ENCODE peak calls at places on chromosome 22, in ten cellular contexts. C is tibial artery, K is AG04450, Q is AG09309, G is body of pancreas, O is HCT116, E is GM12865, I is WERI-Rb-1, V is A549, S is stomach. H is an unnamed sample.
A peak's percentile ranks its signal among the peaks of the same experiment; 100 is the strongest.

GRCh38 chr22:49331223-49331815 is 496.4 kb downstream of the BRD1 start:
- DNase-seq in K (no peak), E (no peak), I (no peak), G (no peak), O (no peak), V (no peak), Q (no peak), C (no peak), S (peak; percentile 10), H (no peak)

GRCh38 chr22:25388415-25388814 is 169.0 kb downstream of the CRYBB2 start:
- DNase-seq in K (no peak), V (no peak), Q (no peak), S (no peak), C (no peak), G (no peak), O (no peak), I (no peak), E (no peak), H (no peak)

GRCh38 chr22:36237462-36238347 is 1.6 kb downstream of the APOL2 start:
- DNase-seq in Q (no peak), K (no peak), V (no peak), G (peak; percentile 19), C (no peak), E (peak; percentile 40), S (no peak), O (no peak), I (no peak), H (peak; percentile 41)

GRCh38 chr22:46845281-46846153 is 83.1 kb downstream of the TBC1D22A start:
- DNase-seq in S (no peak), Q (no peak), G (no peak), C (no peak), E (no peak), O (no peak), V (peak; percentile 12), I (no peak), K (no peak), H (peak; percentile 47)

GRCh38 chr22:32644252-32645100 is 157.0 kb upstream of the TIMP3 start:
- DNase-seq in O (no peak), Q (no peak), G (peak; percentile 55), V (no peak), E (peak; percentile 25), C (peak; percentile 62), I (no peak), K (no peak), S (peak; percentile 40), H (no peak)

GRCh38 chr22:38462960-38463784 is 4.7 kb upstream of the KDELR3 start:
- DNase-seq in O (no peak), S (no peak), Q (no peak), I (no peak), K (no peak), E (no peak), V (no peak), C (no peak), G (peak; percentile 32), H (no peak)

GRCh38 chr22:43042101-43042780 is 27.3 kb upstream of the PACSIN2 start:
- DNase-seq in V (no peak), K (no peak), G (peak; percentile 41), O (no peak), Q (no peak), C (no peak), E (no peak), I (no peak), S (no peak), H (no peak)

GRCh38 chr22:27206001-27206746 is 548.8 kb downstream of the MIAT start:
- DNase-seq in O (no peak), V (no peak), C (no peak), E (no peak), Q (no peak), S (no peak), K (no peak), G (no peak), I (no peak), H (no peak)

GRCh38 chr22:23522642-23523251 is 57.3 kb downstream of the IGLL1 start:
- DNase-seq in G (peak; percentile 21), I (peak; percentile 57), O (no peak), C (peak; percentile 55), V (no peak), E (no peak), K (no peak), S (no peak), Q (no peak), H (no peak)
- H3K4me3 ChIP-seq in G (no peak overlapping the region), I (no peak overlapping the region), O (no peak overlapping the region), C (peak overlapping the region; percentile 55), V (no peak overlapping the region), E (no peak overlapping the region), K (peak overlapping the region; percentile 13), S (peak overlapping the region; percentile 47), Q (no peak overlapping the region), H (no peak overlapping the region)

DNA sequence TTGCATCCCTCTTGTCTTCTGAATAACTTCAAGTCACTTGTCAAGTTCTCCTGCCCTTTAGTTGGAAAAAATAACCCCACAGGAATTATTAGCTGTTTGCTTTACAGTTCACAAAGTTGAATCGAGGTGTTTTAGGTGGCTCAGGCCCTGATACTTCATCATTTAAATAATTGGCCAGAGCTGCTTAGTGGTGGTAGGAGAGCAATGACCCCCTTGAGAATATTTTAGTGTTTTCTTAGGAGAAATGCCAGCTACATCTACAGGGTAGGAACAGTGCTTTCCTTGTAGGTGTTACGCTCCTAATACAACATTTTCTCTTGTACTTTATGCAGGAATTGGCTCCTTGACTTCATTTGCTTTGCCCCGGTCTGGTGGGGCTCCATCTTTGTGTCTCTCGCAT is 73.2 kb downstream of the C22orf31 start:
- DNase-seq in I (no peak), S (no peak), V (no peak), K (no peak), Q (no peak), E (no peak), O (no peak), C (no peak), G (no peak), H (no peak)
- H3K4me3 ChIP-seq in I (no peak overlapping the region), S (no peak overlapping the region), V (no peak overlapping the region), K (no peak overlapping the region), Q (no peak overlapping the region), E (no peak overlapping the region), O (no peak overlapping the region), C (no peak overlapping the region), G (no peak overlapping the region), H (no peak overlapping the region)

DNA sequence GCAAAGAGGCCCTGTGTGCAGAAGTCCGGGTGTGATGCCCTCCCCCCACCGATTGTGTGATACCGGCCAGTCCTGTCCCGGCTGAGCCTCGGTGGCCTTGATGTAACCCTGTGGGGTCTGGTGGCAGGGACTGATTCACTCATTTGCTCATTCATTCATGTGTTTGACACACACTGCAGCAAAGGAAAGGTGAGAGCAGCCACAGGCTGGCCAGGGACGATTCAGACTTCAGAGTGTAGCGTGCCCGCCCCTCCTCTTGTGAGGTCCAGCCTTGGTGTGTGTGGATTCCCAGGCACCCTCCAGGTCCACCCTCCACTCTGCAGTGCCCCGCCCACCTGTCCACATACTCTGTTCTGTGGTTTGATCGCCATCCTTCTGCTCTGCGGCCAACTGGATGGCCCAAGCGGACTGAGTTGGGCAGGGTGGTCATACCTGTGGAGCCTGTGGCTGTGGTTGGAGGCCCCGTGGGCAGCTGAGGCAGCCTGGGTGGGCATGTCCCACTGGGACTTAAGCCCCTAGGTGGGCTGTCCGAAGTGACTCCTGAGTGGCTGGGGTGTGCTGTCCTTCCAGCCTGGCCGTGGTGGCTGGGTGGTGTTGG is 58.0 kb upstream of the CCDC188 start:
- DNase-seq in S (no peak), K (no peak), G (peak; percentile 39), C (no peak), O (no peak), I (peak; percentile 46), Q (no peak), E (no peak), V (no peak), H (no peak)
- H3K4me3 ChIP-seq in S (no peak overlapping the region), K (no peak overlapping the region), G (no peak overlapping the region), C (no peak overlapping the region), O (no peak overlapping the region), I (no peak overlapping the region), Q (no peak overlapping the region), E (no peak overlapping the region), V (no peak overlapping the region), H (no peak overlapping the region)

GRCh38 chr22:41782316-41782715 is 18.2 kb upstream of the CCDC134 start:
- DNase-seq in E (no peak), K (no peak), O (no peak), Q (no peak), S (no peak), I (peak; percentile 19), G (no peak), C (no peak), V (no peak), H (no peak)
- H3K4me3 ChIP-seq in E (peak overlapping the region; percentile 63), K (no peak overlapping the region), O (no peak overlapping the region), Q (no peak overlapping the region), S (no peak overlapping the region), I (no peak overlapping the region), G (no peak overlapping the region), C (no peak overlapping the region), V (no peak overlapping the region), H (no peak overlapping the region)

DNA sequence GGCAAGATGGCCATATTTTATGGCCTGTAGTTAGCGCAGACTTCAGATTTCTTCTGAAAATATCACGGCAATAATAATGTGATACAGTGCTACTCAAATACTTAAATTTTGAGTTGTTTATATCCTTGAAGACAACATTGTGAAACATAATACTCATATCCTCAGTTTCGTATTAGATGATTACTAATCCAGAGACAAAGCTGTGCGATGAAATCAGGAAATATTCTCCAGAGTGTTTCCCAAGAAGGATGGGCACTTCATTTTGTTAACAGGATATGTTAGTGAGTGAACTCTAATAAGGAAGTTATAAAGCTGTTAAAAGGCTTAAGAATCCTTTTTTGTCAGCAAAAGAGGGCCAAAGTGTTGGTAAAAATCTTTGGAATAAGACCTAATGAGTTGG is 4.0 kb upstream of the PIK3IP1 start:
- DNase-seq in O (no peak), G (no peak), E (no peak), K (no peak), V (no peak), Q (no peak), S (no peak), I (no peak), C (no peak), H (no peak)
- H3K4me3 ChIP-seq in O (no peak overlapping the region), G (no peak overlapping the region), E (no peak overlapping the region), K (no peak overlapping the region), V (no peak overlapping the region), Q (no peak overlapping the region), S (no peak overlapping the region), I (no peak overlapping the region), C (no peak overlapping the region), H (peak overlapping the region; percentile 7)